ENCODE peak calls at places on chromosome 14, in nine cellular contexts. U is OCI-LY7, N is epithelial cell of esophagus, V is MCF 10A, M is GM12865, W is GM10248, E is NB4, X is foreskin keratinocyte, O is upper lobe of right lung. T is an unnamed sample.

GRCh38 chr14:62364161-62364560 is 601.9 kb downstream of the SNAPC1 start:
- DNase-seq in W (no peak), V (no peak), X (no peak), E (no peak), N (no peak), U (no peak), O (no peak), M (no peak), T (no peak)

GRCh38 chr14:35632276-35633071 is 98.5 kb downstream of the INSM2 start:
- DNase-seq in U (no peak), W (no peak), X (peak; percentile 9), M (no peak), O (no peak), V (no peak), N (peak; percentile 4), E (peak; percentile 2), T (no peak)

GRCh38 chr14:30005114-30005698 is 77.6 kb upstream of the PRKD1 start:
- DNase-seq in W (no peak), O (no peak), U (no peak), M (no peak), V (peak; percentile 68), N (peak; percentile 69), E (peak; percentile 41), X (peak; percentile 25), T (peak; percentile 48)

GRCh38 chr14:76271371-76271770 is 104.6 kb upstream of the ESRRB start:
- DNase-seq in E (no peak), U (no peak), W (no peak), X (no peak), M (no peak), V (no peak), O (no peak), N (no peak), T (no peak)

GRCh38 chr14:68278568-68279436 is 459.2 kb downstream of the RAD51B start:
- DNase-seq in X (peak; percentile 48), N (peak; percentile 69), E (no peak), M (peak; percentile 47), V (peak; percentile 47), U (no peak), W (no peak), O (no peak), T (no peak)

GRCh38 chr14:20630340-20631022 is 11.0 kb downstream of the OR6S1 start:
- DNase-seq in M (peak; percentile 84), E (peak; percentile 69), U (no peak), N (peak; percentile 79), X (peak; percentile 92), V (peak; percentile 54), W (peak; percentile 33), O (no peak), T (no peak)

GRCh38 chr14:53127151-53127550 is 26.0 kb downstream of the DDHD1 start:
- DNase-seq in W (no peak), U (no peak), E (no peak), M (no peak), X (no peak), N (no peak), O (no peak), V (no peak), T (no peak)

GRCh38 chr14:77376380-77376770 is 519 bp downstream of the TMED8 start:
- DNase-seq in N (peak; percentile 17), E (peak; percentile 56), X (no peak), O (peak; percentile 70), W (peak; percentile 31), M (peak; percentile 56), U (peak; percentile 44), V (peak; percentile 21), T (no peak)

GRCh38 chr14:96285667-96286066 is 29.7 kb downstream of the BDKRB1 start:
- DNase-seq in N (no peak), W (no peak), M (no peak), O (no peak), E (no peak), V (no peak), U (no peak), X (no peak), T (no peak)

GRCh38 chr14:53152909-53153701 is at the start of gene DDHD1:
- DNase-seq in E (peak; percentile 89), U (peak; percentile 89), N (peak; percentile 69), M (peak; percentile 96), X (peak; percentile 47), O (peak; percentile 91), V (peak; percentile 65), W (peak; percentile 93), T (peak; percentile 32)

GRCh38 chr14:70827366-70828151 is 18.2 kb upstream of the MAP3K9 start:
- DNase-seq in E (peak; percentile 46), V (no peak), W (no peak), O (no peak), U (no peak), M (no peak), N (peak; percentile 51), X (peak; percentile 42), T (no peak)

GRCh38 chr14:85399196-85399595 is 130.7 kb upstream of the FLRT2 start:
- DNase-seq in V (no peak), X (no peak), E (no peak), W (no peak), N (no peak), U (no peak), O (no peak), M (no peak), T (no peak)

GRCh38 chr14:91749857-91750256 is 18.0 kb upstream of the CATSPERB start:
- DNase-seq in W (no peak), X (peak; percentile 14), U (no peak), E (no peak), M (no peak), N (no peak), V (peak; percentile 27), O (no peak), T (no peak)
- TF ChIP-seq CTCF in W (no peak), X (no peak), U (no peak), E (no peak), M (no peak), N (no peak), V (no peak), O (no peak), T (no peak)

DNA sequence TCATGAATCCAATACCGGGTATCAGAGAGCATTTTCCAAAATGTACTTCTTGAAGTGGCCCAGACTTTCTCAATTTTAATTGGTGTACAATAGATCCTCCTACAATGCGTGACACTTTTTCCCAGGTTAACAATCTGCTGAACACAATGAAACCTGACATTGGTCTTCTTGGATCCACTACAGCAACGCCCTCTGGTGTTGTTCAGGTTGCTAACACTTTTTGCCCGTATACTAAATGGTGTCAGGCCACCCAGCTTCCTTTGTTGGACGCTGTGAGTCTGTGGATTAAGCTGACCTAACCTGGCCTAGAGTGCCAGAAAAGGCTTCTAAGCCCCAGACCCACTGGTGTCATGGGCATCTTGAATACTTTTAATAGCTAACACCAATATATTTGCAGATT is 89.2 kb downstream of the KCNK10 start:
- DNase-seq in U (peak; percentile 9), O (no peak), V (peak; percentile 52), W (no peak), E (peak; percentile 29), N (peak; percentile 16), M (peak; percentile 41), X (no peak), T (no peak)
- TF ChIP-seq CTCF in U (peak; percentile 58), O (no peak), V (peak; percentile 29), W (peak; percentile 20), E (peak; percentile 32), N (peak; percentile 25), M (peak; percentile 49), X (peak; percentile 31), T (no peak)

GRCh38 chr14:101370593-101371569 is 190.4 kb upstream of the DIO3 start:
- DNase-seq in O (no peak), E (no peak), M (no peak), N (no peak), X (no peak), W (peak; percentile 6), V (no peak), U (no peak), T (no peak)

GRCh38 chr14:101367421-101368261 is 193.7 kb upstream of the DIO3 start:
- DNase-seq in X (no peak), M (no peak), U (no peak), W (peak; percentile 6), O (no peak), E (no peak), V (no peak), N (no peak), T (no peak)

GRCh38 chr14:101369916-101370592 is 191.2 kb upstream of the DIO3 start:
- DNase-seq in N (no peak), W (peak; percentile 5), X (no peak), U (no peak), M (no peak), E (no peak), O (no peak), V (no peak), T (no peak)

GRCh38 chr14:101369194-101369915 is 191.9 kb upstream of the DIO3 start:
- DNase-seq in U (no peak), O (no peak), N (no peak), M (no peak), X (no peak), E (no peak), W (no peak), V (no peak), T (no peak)

DNA sequence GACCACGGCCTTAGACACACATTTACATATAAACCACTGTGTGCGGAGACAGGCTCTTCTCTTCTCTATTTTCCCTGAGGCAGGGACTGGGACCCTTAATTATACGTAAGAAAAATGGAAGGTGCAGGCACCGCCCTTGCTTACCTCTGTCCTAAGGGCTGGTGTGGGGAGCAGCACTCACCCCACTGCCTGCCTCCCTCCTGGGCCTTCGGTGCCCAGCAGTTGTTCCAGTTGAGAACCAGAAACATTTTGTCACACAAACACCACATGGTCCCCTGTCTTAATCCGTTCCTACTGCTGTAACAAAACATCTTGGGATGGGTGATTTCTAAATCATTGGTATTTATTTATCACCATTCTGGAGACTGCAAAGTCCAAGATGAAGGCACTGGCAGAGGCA is 192.7 kb upstream of the DIO3 start:
- DNase-seq in U (no peak), M (no peak), N (no peak), O (no peak), V (no peak), X (no peak), W (no peak), E (no peak), T (no peak)
- TF ChIP-seq CTCF in U (no peak), M (no peak), N (no peak), O (no peak), V (no peak), X (no peak), W (no peak), E (no peak), T (no peak)

GRCh38 chr14:92657457-92658142 is 90.8 kb downstream of the LGMN start:
- DNase-seq in V (no peak), E (peak; percentile 37), W (no peak), U (no peak), M (no peak), X (no peak), N (no peak), O (peak; percentile 89), T (no peak)

GRCh38 chr14:92655372-92655771 is 93.1 kb downstream of the LGMN start:
- DNase-seq in W (no peak), U (no peak), N (no peak), M (no peak), X (no peak), V (no peak), O (no peak), E (no peak), T (no peak)

GRCh38 chr14:92655802-92656201 is 92.6 kb downstream of the LGMN start:
- DNase-seq in X (no peak), O (no peak), E (no peak), W (no peak), M (no peak), N (no peak), U (no peak), V (no peak), T (no peak)

GRCh38 chr14:92658160-92658559 is 90.3 kb downstream of the LGMN start:
- DNase-seq in M (no peak), N (no peak), U (no peak), W (no peak), V (no peak), X (no peak), E (no peak), O (no peak), T (no peak)

GRCh38 chr14:92656306-92656705 is 92.1 kb downstream of the LGMN start:
- DNase-seq in V (no peak), X (no peak), W (no peak), N (no peak), U (no peak), O (no peak), E (no peak), M (no peak), T (no peak)
- TF ChIP-seq CTCF in V (no peak), X (peak; percentile 3), W (no peak), N (no peak), U (no peak), O (no peak), E (no peak), M (peak; percentile 2), T (no peak)

T was measured in AG09319.